ENCODE peak calls at places on chromosomes 2 and 18, in eight cellular contexts. K is stimulated activated CD4-positive, alpha-beta T cell treated with anti-CD3 and anti-CD28 coated beads, TNF-alpha, amount 100 ng/mL, for 4 hours; B is activated T-cell treated with anti-CD3 and anti-CD28 coated beads, Interleukin-2, amount 50 U/mL, for 4 hours; E is glutamatergic neuron; F is NCI-H1417; J is activated CD8-positive, alpha-beta memory T cell treated with anti-CD3 and anti-CD28 coated beads for 24 hours; W is T-helper 9 cell; D is amniotic stem cell. H is an unnamed sample.

GRCh38 chr2:172484253-172484652 is 56.9 kb downstream of the ITGA6 start:
- DNase-seq in D (no peak), W (no peak), B (no peak), F (peak), E (no peak), K (no peak), J (no peak), H (no peak)

GRCh38 chr2:71071681-71072398 is 3.4 kb downstream of the NAGK start:
- DNase-seq in E (no peak), K (peak), F (no peak), J (peak), W (peak), D (no peak), B (peak), H (no peak)

GRCh38 chr18:75335511-75335910 is 92.0 kb downstream of the SMIM21 start:
- DNase-seq in K (no peak), E (no peak), F (no peak), D (no peak), B (no peak), W (no peak), J (no peak), H (no peak)

GRCh38 chr18:46344416-46345180 is 240.4 kb downstream of the HAUS1 start:
- DNase-seq in B (no peak), J (no peak), E (no peak), F (peak), D (no peak), W (no peak), K (no peak), H (no peak)

GRCh38 chr2:9370746-9371145 is 52.6 kb downstream of the ITGB1BP1 start:
- DNase-seq in E (no peak), J (no peak), F (peak), K (no peak), B (no peak), W (no peak), D (no peak), H (no peak)

GRCh38 chr2:167140767-167141166 is 252.5 kb downstream of the XIRP2 start:
- DNase-seq in E (no peak), F (peak), D (peak), J (no peak), B (no peak), K (no peak), W (no peak), H (no peak)

GRCh38 chr2:27776097-27776496 is 4.6 kb downstream of the MRPL33 start:
- DNase-seq in K (no peak), F (peak), D (no peak), B (no peak), W (no peak), J (no peak), E (no peak), H (no peak)

GRCh38 chr2:25743132-25743830 is 69.9 kb upstream of the DTNB start:
- DNase-seq in F (no peak), K (no peak), B (no peak), D (no peak), J (no peak), W (no peak), E (no peak), H (no peak)

GRCh38 chr18:13603304-13604019 is 122.9 kb downstream of the FAM210A start:
- DNase-seq in W (no peak), B (no peak), D (no peak), F (no peak), J (no peak), K (no peak), E (no peak), H (no peak)

GRCh38 chr18:71028285-71028762 is 739.5 kb downstream of the SOCS6 start:
- DNase-seq in F (no peak), E (no peak), J (no peak), D (no peak), K (no peak), B (no peak), W (no peak), H (no peak)

GRCh38 chr2:174335605-174336402 is 1.1 kb downstream of the SP9 start:
- DNase-seq in J (peak), D (no peak), W (no peak), K (no peak), F (peak), E (peak), B (no peak), H (no peak)

GRCh38 chr2:158979775-158980174 is 11.3 kb downstream of the TANC1 start:
- DNase-seq in D (no peak), B (no peak), K (no peak), W (no peak), F (no peak), J (no peak), E (no peak), H (no peak)

GRCh38 chr2:11370377-11371098 is 26.1 kb upstream of the ROCK2 start:
- DNase-seq in J (no peak), B (no peak), E (no peak), F (peak), D (no peak), K (no peak), W (no peak), H (no peak)

GRCh38 chr2:68452168-68452890 is 14.8 kb downstream of the FBXO48 start:
- DNase-seq in F (peak), B (no peak), W (no peak), K (no peak), D (no peak), J (no peak), E (no peak), H (no peak)

GRCh38 chr2:26812731-26813130 is 26.9 kb downstream of the CENPA start:
- DNase-seq in B (no peak), W (no peak), J (peak), E (no peak), K (no peak), F (no peak), D (no peak), H (no peak)

GRCh38 chr2:207239222-207239674 is 73.5 kb upstream of the KLF7 start:
- DNase-seq in J (no peak), F (peak), D (peak), W (no peak), E (no peak), B (peak), K (no peak), H (no peak)

GRCh38 chr2:159094173-159094737 is 125.8 kb downstream of the TANC1 start:
- DNase-seq in B (no peak), E (no peak), F (no peak), W (no peak), D (no peak), J (no peak), K (no peak), H (no peak)

GRCh38 chr2:33488715-33489540 is 12.5 kb downstream of the RASGRP3 start:
- DNase-seq in W (no peak), J (no peak), E (no peak), F (no peak), B (no peak), D (no peak), K (no peak), H (no peak)

GRCh38 chr2:182432051-182432450 is 5.2 kb upstream of the PDE1A start:
- DNase-seq in F (no peak), K (no peak), W (no peak), J (no peak), B (no peak), D (no peak), E (no peak), H (no peak)

GRCh38 chr2:209976698-209977385 is 25.6 kb upstream of the RPE start:
- DNase-seq in E (no peak), F (no peak), K (no peak), W (no peak), J (no peak), D (no peak), B (no peak), H (no peak)

GRCh38 chr2:573025-573424 is 104.2 kb downstream of the TMEM18 start:
- DNase-seq in F (no peak), K (no peak), W (no peak), E (no peak), D (no peak), B (no peak), J (no peak), H (no peak)

GRCh38 chr18:23756590-23757540 is 67.6 kb downstream of the LAMA3 start:
- DNase-seq in K (no peak), D (no peak), E (no peak), B (no peak), J (no peak), W (no peak), F (no peak), H (no peak)

H was measured in type B pancreatic cell.